ENCODE peak calls at places on chromosomes 4 and X, in five cellular contexts. B, V, Z, M and C are unnamed samples.
A peak's percentile ranks its signal among the peaks of the same experiment; 100 is the strongest.

GRCh38 chr4:112280657-112281056 is 5.0 kb downstream of the TIFA start:
- DNase-seq in B (no peak), V (no peak), Z (no peak), M (no peak), C (no peak)

GRCh38 chrX:46913710-46914109 is 1.5 kb downstream of the JADE3 start:
- DNase-seq in B (peak; percentile 16), V (no peak), Z (peak; percentile 29), M (no peak), C (no peak)

GRCh38 chr4:101242441-101242840 is 104.9 kb downstream of the PPP3CA start:
- DNase-seq in B (no peak), V (no peak), Z (no peak), M (no peak), C (no peak)

GRCh38 chr4:102174800-102175199 is 170.5 kb downstream of the SLC39A8 start:
- DNase-seq in B (no peak), V (no peak), Z (no peak), M (no peak), C (no peak)

GRCh38 chr4:185721190-185721948 is 90.6 kb downstream of the SORBS2 start:
- DNase-seq in B (no peak), V (no peak), Z (no peak), M (no peak), C (no peak)

GRCh38 chr4:26206339-26206738 is 114.5 kb upstream of the RBPJ start:
- DNase-seq in B (no peak), V (no peak), Z (no peak), M (no peak), C (no peak)

GRCh38 chr4:173121044-173121685 is 47.4 kb upstream of the GALNT7 start:
- DNase-seq in B (peak; percentile 81), V (peak; percentile 70), Z (peak; percentile 34), M (no peak), C (no peak)

GRCh38 chr4:157014621-157015591 is 43.3 kb upstream of the PDGFC start:
- DNase-seq in B (no peak), V (no peak), Z (no peak), M (no peak), C (no peak)

GRCh38 chr4:136032391-136032790 is 1499.9 kb downstream of the PCDH18 start:
- DNase-seq in B (no peak), V (no peak), Z (no peak), M (no peak), C (no peak)

GRCh38 chr4:173399016-173399415 is at the start of gene SCRG1:
- DNase-seq in B (no peak), V (no peak), Z (no peak), M (no peak), C (no peak)

GRCh38 chr4:86977621-86978184 is 42.9 kb downstream of the AFF1 start:
- DNase-seq in B (no peak), V (no peak), Z (no peak), M (no peak), C (no peak)

GRCh38 chr4:185847352-185848078 is 35.5 kb upstream of the SORBS2 start:
- DNase-seq in B (no peak), V (no peak), Z (no peak), M (no peak), C (no peak)

GRCh38 chr4:29581469-29581868 is 1138.7 kb upstream of the PCDH7 start:
- DNase-seq in B (no peak), V (no peak), Z (no peak), M (no peak), C (no peak)

GRCh38 chr4:80361329-80361900 is 25.9 kb downstream of the CFAP299 start:
- DNase-seq in B (no peak), V (peak; percentile 76), Z (no peak), M (no peak), C (no peak)

GRCh38 chr4:48331577-48332340 is 9.6 kb upstream of the SLAIN2 start:
- DNase-seq in B (peak; percentile 51), V (no peak), Z (no peak), M (no peak), C (no peak)

GRCh38 chr4:186134254-186134653 is 29.8 kb downstream of the FAM149A start:
- DNase-seq in B (no peak), V (no peak), Z (no peak), M (no peak), C (no peak)

GRCh38 chr4:144461906-144462305 is 184.1 kb upstream of the HHIP start:
- DNase-seq in B (no peak), V (no peak), Z (no peak), M (no peak), C (no peak)

GRCh38 chrX:69189972-69190371 is 24.7 kb upstream of the PJA1 start:
- DNase-seq in B (no peak), V (no peak), Z (no peak), M (no peak), C (no peak)

DNA sequence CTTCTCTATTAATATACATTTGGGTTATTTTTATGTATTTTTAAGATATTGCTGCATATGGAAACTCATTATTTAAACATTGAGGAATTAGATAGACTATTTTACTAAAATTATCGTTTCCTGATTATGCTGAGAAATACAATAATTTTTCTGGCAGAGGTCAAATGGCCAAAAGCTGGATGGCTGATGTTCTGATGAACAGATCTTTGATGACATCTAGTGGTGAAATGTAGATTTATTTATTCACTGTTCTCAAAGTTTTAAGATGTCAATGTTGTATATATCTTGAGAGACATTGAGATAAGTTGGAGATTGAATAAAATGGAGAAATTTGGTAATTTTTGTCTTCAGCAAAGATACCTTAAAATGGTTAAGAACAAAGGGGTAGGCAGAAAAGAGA is 96.2 kb downstream of the UGT8 start:
- DNase-seq in B (no peak), V (peak; percentile 61), Z (no peak), M (no peak), C (no peak)
- TF ChIP-seq CTCF in B (peak; percentile 1), V (peak; percentile 89), Z (no peak), M (peak; percentile 70), C (peak; percentile 80)

GRCh38 chrX:106752101-106752678 is 25.7 kb downstream of the RNF128 start:
- DNase-seq in B (no peak), V (peak; percentile 0), Z (no peak), M (no peak), C (no peak)
- TF ChIP-seq CTCF in B (no peak), V (peak; percentile 30), Z (no peak), M (peak; percentile 14), C (no peak)

GRCh38 chr4:141858437-141858836 is 222.1 kb downstream of the IL15 start:
- DNase-seq in B (no peak), V (no peak), Z (no peak), M (no peak), C (no peak)

GRCh38 chr4:141860974-141861373 is 224.6 kb downstream of the IL15 start:
- DNase-seq in B (no peak), V (no peak), Z (no peak), M (no peak), C (no peak)
- TF ChIP-seq CTCF in B (no peak), V (no peak), Z (no peak), M (no peak), C (no peak)

GRCh38 chr4:6520051-6520450 is 47.6 kb upstream of the PPP2R2C start:
- DNase-seq in B (no peak), V (no peak), Z (no peak), M (no peak), C (no peak)
- TF ChIP-seq CTCF in B (no peak), V (no peak), Z (no peak), M (no peak), C (no peak)

GRCh38 chr4:2065106-2065930 is 6.2 kb downstream of the NAT8L start:
- DNase-seq in B (no peak), V (no peak), Z (no peak), M (no peak), C (no peak)

GRCh38 chr4:2067446-2068197 is 8.5 kb downstream of the NAT8L start:
- DNase-seq in B (no peak), V (no peak), Z (no peak), M (no peak), C (no peak)

GRCh38 chr4:2066571-2067445 is 7.7 kb downstream of the NAT8L start:
- DNase-seq in B (no peak), V (no peak), Z (no peak), M (no peak), C (peak; percentile 17)

GRCh38 chr4:2064276-2064991 is 5.3 kb downstream of the NAT8L start:
- DNase-seq in B (no peak), V (no peak), Z (no peak), M (no peak), C (peak; percentile 18)

DNA sequence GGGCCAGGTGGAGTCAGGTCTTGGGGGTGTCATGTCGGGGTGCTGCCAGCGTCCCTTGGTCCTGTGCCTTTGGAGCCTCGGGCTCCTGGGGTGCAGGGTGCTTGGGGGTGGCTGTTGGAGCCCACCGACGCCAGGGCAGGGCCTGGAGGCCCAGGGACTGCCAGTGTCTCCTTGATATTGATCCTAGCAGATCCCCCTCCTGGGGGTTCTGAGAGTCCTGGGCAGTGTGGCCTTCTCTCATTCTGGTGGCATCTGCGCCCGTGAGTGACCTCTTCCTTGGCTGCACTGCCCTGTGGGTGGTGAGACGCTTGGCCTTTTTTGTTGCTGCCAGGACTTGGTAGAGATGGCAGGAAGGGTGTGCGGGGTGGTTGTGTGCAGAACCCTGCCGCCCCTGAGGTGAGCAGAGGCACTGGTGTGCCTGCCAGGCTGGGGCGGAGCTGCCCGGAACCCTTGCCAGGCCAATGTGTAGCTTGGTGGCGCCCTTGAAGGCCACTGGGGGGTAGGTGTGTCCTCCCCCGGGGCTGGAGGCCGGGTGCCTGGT is 7.0 kb downstream of the NAT8L start:
- DNase-seq in B (no peak), V (no peak), Z (no peak), M (no peak), C (no peak)
- TF ChIP-seq CTCF in B (no peak), V (no peak), Z (no peak), M (no peak), C (no peak)

DNA sequence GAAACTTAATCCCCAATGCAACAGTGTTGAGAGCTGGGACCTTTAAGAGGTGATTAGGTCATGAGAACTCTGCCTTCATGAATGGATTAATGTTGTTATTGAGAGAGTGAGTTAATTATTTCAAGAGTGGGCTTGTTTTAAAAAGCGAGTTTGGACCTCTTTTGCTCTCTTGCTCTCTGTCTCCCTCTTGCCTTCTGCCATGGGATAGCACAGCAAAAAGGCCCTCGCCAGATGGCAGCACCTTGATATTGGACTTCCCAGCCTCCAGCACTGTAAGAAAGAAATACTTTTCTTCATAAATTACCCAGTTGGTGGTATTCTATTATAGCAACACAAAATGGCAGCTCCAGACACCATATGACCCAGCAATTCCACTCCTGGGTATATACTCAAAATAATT is 7.0 kb upstream of the ATP6AP2 start:
- DNase-seq in B (peak; percentile 43), V (peak; percentile 45), Z (no peak), M (no peak), C (no peak)
- TF ChIP-seq CTCF in B (no peak), V (peak; percentile 82), Z (no peak), M (peak; percentile 26), C (no peak)

GRCh38 chr4:45442466-45442865 is 681.4 kb downstream of the GABRG1 start:
- DNase-seq in B (no peak), V (no peak), Z (no peak), M (peak; percentile 8), C (no peak)
- TF ChIP-seq CTCF in B (no peak), V (peak; percentile 55), Z (no peak), M (peak; percentile 42), C (peak; percentile 32)

DNA sequence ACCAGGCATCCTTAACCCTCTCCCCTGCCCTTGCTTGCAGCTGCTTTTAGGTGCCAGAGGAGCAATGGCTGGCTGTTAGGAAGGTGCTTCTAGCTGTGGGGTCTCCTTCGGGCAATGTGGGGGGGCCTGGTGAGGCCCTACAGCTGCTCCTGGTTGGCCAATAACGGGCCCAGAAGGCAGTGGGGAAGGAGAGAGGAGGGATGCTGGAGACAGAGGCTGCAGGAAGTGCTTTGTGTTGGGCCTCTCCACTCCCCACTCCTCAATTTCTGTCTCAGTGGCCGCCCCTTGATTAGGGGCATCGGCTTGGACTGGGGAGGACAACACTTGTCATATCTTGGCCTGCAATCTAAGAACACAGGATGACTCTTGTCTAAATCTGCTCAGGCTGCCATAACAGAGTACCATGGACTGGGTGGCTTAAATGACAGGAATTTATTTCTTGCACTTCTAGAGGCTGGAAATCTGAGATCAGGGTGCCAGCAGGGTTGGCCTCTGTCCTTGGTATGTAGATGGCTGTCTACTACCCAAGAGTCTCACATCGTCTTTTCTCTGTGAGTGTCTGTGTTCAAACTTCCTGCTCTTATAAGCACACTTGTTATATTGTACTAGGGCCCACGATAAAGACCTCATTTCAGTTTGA is 374.3 kb downstream of the MID1IP1 start:
- DNase-seq in B (no peak), V (no peak), Z (no peak), M (no peak), C (no peak)
- TF ChIP-seq CTCF in B (no peak), V (no peak), Z (no peak), M (no peak), C (no peak)